ENCODE peak calls at places on chromosomes 3 and 15, in eight cellular contexts. D is heart right ventricle; S is neural progenitor cell; C is transverse colon; Y is GM23248; N is HCT116; U is tibial nerve; M is CD4-positive, alpha-beta T cell. I is an unnamed sample.

GRCh38 chr15:100167884-100168375 is 173.8 kb downstream of the ADAMTS17 start:
- DNase-seq in D (peak; percentile 22), N (no peak), M (no peak), S (no peak), Y (no peak), C (no peak), U (no peak), I (no peak)

GRCh38 chr3:61560452-61561373 is 658 bp upstream of the PTPRG start:
- DNase-seq in C (peak; percentile 78), D (peak; percentile 87), M (no peak), N (peak; percentile 45), S (peak; percentile 90), Y (peak; percentile 90), U (peak; percentile 78), I (peak; percentile 74)

GRCh38 chr15:25241241-25241801 is 197.5 kb downstream of the UBE3A start:
- DNase-seq in S (no peak), D (peak; percentile 1), N (no peak), Y (no peak), U (no peak), M (no peak), C (no peak), I (no peak)

GRCh38 chr3:81602781-81603180 is 158.7 kb downstream of the GBE1 start:
- DNase-seq in D (no peak), C (no peak), S (no peak), U (no peak), Y (peak; percentile 66), N (no peak), M (no peak), I (peak; percentile 32)

GRCh38 chr3:128278761-128279593 is 125.7 kb downstream of the EEFSEC start:
- DNase-seq in N (no peak), M (no peak), Y (peak; percentile 84), S (peak; percentile 84), D (peak; percentile 78), C (peak; percentile 25), U (peak; percentile 39), I (peak; percentile 43)

GRCh38 chr3:61783993-61784718 is 222.8 kb downstream of the PTPRG start:
- DNase-seq in C (no peak), D (no peak), M (no peak), N (no peak), U (no peak), Y (peak; percentile 76), S (no peak), I (peak; percentile 25)

GRCh38 chr3:129699199-129699598 is 92.7 kb upstream of the PLXND1 start:
- DNase-seq in S (no peak), U (no peak), D (no peak), M (no peak), Y (no peak), N (no peak), C (no peak), I (no peak)

GRCh38 chr3:172036541-172037215 is 2.7 kb upstream of the FNDC3B start:
- DNase-seq in D (no peak), N (no peak), M (no peak), S (no peak), Y (no peak), U (no peak), C (no peak), I (no peak)

GRCh38 chr3:46965151-46965550 is 11.4 kb downstream of the CCDC12 start:
- DNase-seq in U (no peak), C (peak; percentile 20), M (no peak), N (no peak), Y (no peak), S (no peak), D (no peak), I (no peak)

GRCh38 chr15:63900306-63900705 is 66.6 kb upstream of the HERC1 start:
- DNase-seq in S (no peak), M (no peak), C (no peak), U (no peak), Y (no peak), D (no peak), N (no peak), I (no peak)

GRCh38 chr3:179971280-179971679 is 65.5 kb downstream of the PEX5L start:
- DNase-seq in C (no peak), S (no peak), Y (peak; percentile 7), N (no peak), U (no peak), D (no peak), M (no peak), I (no peak)

GRCh38 chr3:178384302-178384939 is 151.8 kb upstream of the KCNMB2 start:
- DNase-seq in M (no peak), C (no peak), D (no peak), N (no peak), S (no peak), U (no peak), Y (peak; percentile 30), I (peak; percentile 22)

GRCh38 chr15:35115155-35115725 is 30.1 kb upstream of the NANOGP8 start:
- DNase-seq in C (no peak), U (no peak), N (no peak), D (no peak), M (no peak), S (peak; percentile 24), Y (no peak), I (no peak)

GRCh38 chr3:102443021-102443420 is 8.2 kb downstream of the ZPLD1 start:
- DNase-seq in Y (no peak), D (no peak), U (no peak), S (no peak), M (no peak), N (no peak), C (no peak), I (no peak)

GRCh38 chr3:68256635-68257034 is 602.2 kb upstream of the SUCLG2 start:
- DNase-seq in S (peak; percentile 48), C (no peak), Y (no peak), N (no peak), M (peak; percentile 3), U (no peak), D (no peak), I (no peak)

GRCh38 chr15:60004019-60004845 is at the start of gene FOXB1:
- DNase-seq in N (no peak), D (no peak), S (peak; percentile 95), M (no peak), Y (no peak), U (no peak), C (no peak), I (no peak)

GRCh38 chr3:177597325-177598109 is 400.2 kb upstream of the TBL1XR1 start:
- DNase-seq in C (no peak), M (no peak), Y (peak; percentile 90), U (peak; percentile 74), S (no peak), D (no peak), N (no peak), I (peak; percentile 88)

GRCh38 chr3:88180398-88180999 is 30.7 kb downstream of the C3orf38 start:
- DNase-seq in C (no peak), M (no peak), U (peak; percentile 10), D (no peak), S (peak; percentile 6), N (peak; percentile 10), Y (peak; percentile 62), I (peak; percentile 54)

DNA sequence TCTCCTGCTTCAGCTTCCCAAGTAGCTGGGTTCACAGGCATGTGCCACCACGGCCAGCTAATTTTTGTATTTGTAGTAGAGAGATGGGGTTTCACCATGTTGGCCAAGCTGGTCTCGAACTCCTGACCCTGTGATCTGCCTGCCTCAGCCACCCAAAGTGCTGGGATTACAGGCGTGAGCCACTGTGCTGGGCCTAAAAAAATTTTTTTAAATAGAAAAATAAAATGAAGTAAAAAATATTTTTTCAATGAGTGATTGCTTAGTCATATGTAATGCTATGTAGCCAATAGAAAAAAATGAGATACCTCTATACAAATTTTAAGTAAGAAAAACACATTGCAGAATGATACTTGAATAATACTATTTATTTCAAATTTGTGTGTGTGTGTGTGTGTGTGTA is 27.9 kb upstream of the SLC30A4 start:
- DNase-seq in M (no peak), N (no peak), D (no peak), S (no peak), C (no peak), U (no peak), Y (peak; percentile 71), I (peak; percentile 15)
- H3K27ac ChIP-seq in M (no peak overlapping the region), N (no peak overlapping the region), D (no peak overlapping the region), S (no peak overlapping the region), C (no peak overlapping the region), U (no peak overlapping the region), Y (peak overlapping the region; percentile 66), I (peak overlapping the region; percentile 18)

GRCh38 chr3:150249776-150250175 is 158.3 kb upstream of the TSC22D2 start:
- DNase-seq in Y (no peak), U (no peak), S (no peak), C (no peak), M (no peak), D (no peak), N (no peak), I (no peak)

GRCh38 chr3:150251187-150251592 is 156.9 kb upstream of the TSC22D2 start:
- DNase-seq in N (no peak), Y (peak; percentile 34), C (no peak), S (no peak), D (no peak), M (no peak), U (no peak), I (no peak)

GRCh38 chr3:150247456-150247855 is 160.6 kb upstream of the TSC22D2 start:
- DNase-seq in N (no peak), U (no peak), Y (no peak), M (no peak), S (no peak), C (no peak), D (no peak), I (no peak)

GRCh38 chr3:150248865-150249360 is 159.2 kb upstream of the TSC22D2 start:
- DNase-seq in U (no peak), D (no peak), C (no peak), M (no peak), N (no peak), Y (no peak), S (no peak), I (no peak)

GRCh38 chr3:150248116-150248864 is 159.8 kb upstream of the TSC22D2 start:
- DNase-seq in D (no peak), M (no peak), S (no peak), N (no peak), Y (peak; percentile 53), C (no peak), U (no peak), I (peak; percentile 59)
- H3K27ac ChIP-seq in D (no peak overlapping the region), M (no peak overlapping the region), S (no peak overlapping the region), N (no peak overlapping the region), Y (peak overlapping the region; percentile 65), C (peak overlapping the region; percentile 20), U (peak overlapping the region; percentile 9), I (peak overlapping the region; percentile 29)

GRCh38 chr3:45599424-45599886 is 4.9 kb downstream of the LIMD1 start:
- DNase-seq in U (no peak), N (no peak), D (no peak), C (peak; percentile 51), S (no peak), Y (no peak), M (no peak), I (no peak)
- H3K27ac ChIP-seq in U (no peak overlapping the region), N (no peak overlapping the region), D (no peak overlapping the region), C (peak overlapping the region; percentile 69), S (no peak overlapping the region), Y (no peak overlapping the region), M (no peak overlapping the region), I (no peak overlapping the region)

DNA sequence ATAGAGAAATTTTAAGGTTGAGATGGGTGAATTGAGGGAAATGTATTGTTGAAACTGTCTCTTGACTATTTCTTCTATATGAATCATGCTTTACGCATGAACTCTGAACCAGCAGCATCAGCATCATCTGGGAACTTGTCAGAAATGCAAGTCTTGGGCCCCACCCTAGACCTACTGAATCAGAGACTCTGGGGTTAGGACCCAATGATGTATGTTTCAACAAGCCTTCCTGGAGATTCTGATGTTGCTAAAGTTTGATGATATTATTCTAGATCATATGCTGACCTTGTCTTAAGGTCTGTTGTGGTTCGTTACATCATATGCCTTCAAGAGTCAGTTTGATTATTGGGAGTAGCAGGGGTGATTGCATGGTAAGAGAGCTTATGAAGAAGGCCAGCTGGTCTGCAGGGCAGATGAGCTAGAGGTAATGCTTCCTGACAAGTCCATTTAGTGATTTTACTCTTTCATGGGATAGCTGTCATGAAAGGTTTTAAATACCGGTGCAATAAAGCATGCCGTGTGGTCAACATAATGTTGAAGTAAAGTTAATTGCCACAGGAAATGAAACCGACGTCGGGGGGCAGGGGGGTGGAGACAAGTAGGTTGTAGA is 152.4 kb upstream of the MRPL3 start:
- DNase-seq in C (no peak), Y (peak; percentile 62), S (no peak), U (no peak), N (no peak), M (no peak), D (no peak), I (no peak)
- H3K27ac ChIP-seq in C (no peak overlapping the region), Y (no peak overlapping the region), S (no peak overlapping the region), U (no peak overlapping the region), N (no peak overlapping the region), M (no peak overlapping the region), D (no peak overlapping the region), I (no peak overlapping the region)